ENCODE peak calls at places on chromosomes 2 and 18, in seven cellular contexts. K is mucosa of descending colon; C is Kasumi-1; P is pons; Z is WERI-Rb-1; U is activated CD8-positive, alpha-beta memory T cell treated with anti-CD3 and anti-CD28 coated beads, Interleukin-2, amount 10 ng/mL, durations not matched to agents 7 days and 5 days; Q is GM23248. S is an unnamed sample.

GRCh38 chr2:85369500-85369899 is 14.9 kb downstream of the ELMOD3 start:
- DNase-seq in Q (no peak), U (no peak), P (no peak), C (no peak), Z (no peak), K (peak; percentile 59), S (no peak)

GRCh38 chr2:11073251-11073650 is 82.0 kb upstream of the SLC66A3 start:
- DNase-seq in P (no peak), U (peak; percentile 46), C (peak; percentile 32), Z (peak; percentile 83), Q (peak; percentile 48), K (peak; percentile 69), S (no peak)

GRCh38 chr2:28752608-28752984 is 966 bp downstream of the PPP1CB start:
- DNase-seq in Z (no peak), C (peak; percentile 23), K (no peak), P (peak; percentile 52), Q (no peak), U (no peak), S (no peak)

GRCh38 chr2:141021109-141021508 is 1109.7 kb downstream of the LRP1B start:
- DNase-seq in K (no peak), Z (no peak), P (no peak), Q (peak; percentile 88), C (no peak), U (no peak), S (no peak)

GRCh38 chr18:59696311-59697235 is 650 bp downstream of the CCBE1 start:
- DNase-seq in U (no peak), P (no peak), C (no peak), Q (peak; percentile 69), K (no peak), Z (peak; percentile 34), S (no peak)

GRCh38 chr18:61414116-61414515 is 80.9 kb downstream of the CDH20 start:
- DNase-seq in K (no peak), C (no peak), P (peak; percentile 80), U (no peak), Z (no peak), Q (no peak), S (no peak)

GRCh38 chr2:60530660-60531276 is 22.7 kb downstream of the BCL11A start:
- DNase-seq in K (peak; percentile 97), Z (peak; percentile 94), Q (no peak), U (no peak), P (no peak), C (peak; percentile 41), S (no peak)

GRCh38 chr2:12819721-12820120 is 103.0 kb downstream of the TRIB2 start:
- DNase-seq in P (no peak), Z (no peak), Q (peak; percentile 57), K (no peak), U (no peak), C (peak; percentile 80), S (no peak)

GRCh38 chr2:317501-318424 is 29.9 kb upstream of the ALKAL2 start:
- DNase-seq in K (no peak), U (peak; percentile 72), Z (no peak), C (no peak), P (no peak), Q (peak; percentile 59), S (peak; percentile 52)

GRCh38 chr2:172743143-172743542 is 7.5 kb downstream of the RAPGEF4 start:
- DNase-seq in Z (no peak), Q (no peak), K (no peak), U (no peak), P (no peak), C (no peak), S (no peak)

GRCh38 chr2:97645112-97645699 is 656 bp upstream of the COX5B start:
- DNase-seq in Z (no peak), P (no peak), K (no peak), C (peak; percentile 66), Q (peak; percentile 36), U (no peak), S (peak; percentile 48)

GRCh38 chr2:178008636-178009289 is 63.8 kb downstream of the PDE11A start:
- DNase-seq in K (peak; percentile 32), Q (peak; percentile 60), C (no peak), Z (no peak), U (no peak), P (peak; percentile 16), S (no peak)

GRCh38 chr2:231188506-231189170 is 9.8 kb upstream of the ARMC9 start:
- DNase-seq in C (no peak), Q (no peak), P (no peak), Z (no peak), U (no peak), K (no peak), S (no peak)

GRCh38 chr2:119646149-119646548 is 32.9 kb upstream of the TMEM177 start:
- DNase-seq in P (no peak), Q (no peak), Z (no peak), U (no peak), K (no peak), C (no peak), S (no peak)

GRCh38 chr2:88865801-88866353 is 174.4 kb downstream of the RPIA start:
- DNase-seq in Z (no peak), K (no peak), P (peak; percentile 27), C (peak; percentile 20), Q (no peak), U (no peak), S (no peak)

GRCh38 chr2:56267412-56267788 is 83.6 kb downstream of the CCDC85A start:
- DNase-seq in K (no peak), P (no peak), C (no peak), U (no peak), Z (no peak), Q (no peak), S (no peak)

GRCh38 chr2:60484080-60484737 is 69.2 kb downstream of the BCL11A start:
- DNase-seq in Z (no peak), U (no peak), P (peak; percentile 58), C (no peak), K (no peak), Q (peak; percentile 90), S (no peak)

GRCh38 chr2:105104208-105104731 is 66.4 kb downstream of the MRPS9 start:
- DNase-seq in K (no peak), C (peak; percentile 11), Z (no peak), P (peak; percentile 11), Q (peak; percentile 33), U (no peak), S (no peak)

GRCh38 chr2:216792222-216793001 is 67.5 kb downstream of the TNP1 start:
- DNase-seq in C (no peak), Q (peak; percentile 84), U (no peak), K (no peak), P (peak; percentile 5), Z (peak; percentile 22), S (no peak)

GRCh38 chr2:157229572-157229971 is 27.9 kb upstream of the GALNT5 start:
- DNase-seq in Q (peak; percentile 89), K (no peak), Z (no peak), C (no peak), U (no peak), P (no peak), S (no peak)

GRCh38 chr2:105802587-105802986 is 57.9 kb downstream of the NCK2 start:
- DNase-seq in U (peak; percentile 72), C (peak; percentile 28), P (no peak), Z (no peak), K (no peak), Q (no peak), S (peak; percentile 31)

GRCh38 chr2:179596018-179596417 is 265.4 kb downstream of the ZNF385B start:
- DNase-seq in C (no peak), U (no peak), P (no peak), Z (no peak), K (no peak), Q (peak; percentile 92), S (no peak)

GRCh38 chr2:170098626-170099312 is 79.2 kb upstream of the MYO3B start:
- DNase-seq in Q (no peak), U (no peak), C (no peak), Z (no peak), P (no peak), K (no peak), S (no peak)

GRCh38 chr2:1219901-1220691 is 193.2 kb upstream of the TPO start:
- DNase-seq in Q (peak; percentile 27), P (no peak), Z (no peak), U (no peak), C (no peak), K (no peak), S (no peak)

GRCh38 chr2:62505109-62505508 is 886 bp downstream of the TMEM17 start:
- DNase-seq in Q (no peak), U (no peak), C (no peak), P (peak; percentile 41), Z (no peak), K (no peak), S (no peak)

GRCh38 chr2:2872713-2873449 is 504.7 kb downstream of the EIPR1 start:
- DNase-seq in Z (no peak), Q (no peak), C (no peak), P (no peak), U (no peak), K (no peak), S (no peak)

GRCh38 chr2:190069936-190070696 is 7.6 kb upstream of the MSTN start:
- DNase-seq in C (peak; percentile 94), Q (peak; percentile 77), Z (peak; percentile 22), K (peak; percentile 79), U (no peak), P (peak; percentile 81), S (no peak)

S was measured in NK-92 treated with Interleukin-12 subunit alpha and Interleukin-12 subunit beta, amount 100 ng/mL, for 24 hours.